ENCODE peak calls at places on chromosomes 12 and 14, in seven cellular contexts. B, A, F, Z, D, V and P are unnamed samples.

GRCh38 chr12:91913651-91914050 is 232.0 kb downstream of the BTG1 start:
- DNase-seq in B (no peak), Z (no peak), D (no peak), A (no peak), V (no peak), F (no peak), P (no peak)

GRCh38 chr14:64891839-64892375 is 12.2 kb upstream of the SPTB start:
- DNase-seq in D (no peak), Z (peak; percentile 80), A (no peak), F (no peak), V (no peak), B (peak; percentile 59), P (no peak)

GRCh38 chr14:88322505-88323085 is 474 bp downstream of the KCNK10 start:
- DNase-seq in D (no peak), A (no peak), B (no peak), Z (peak; percentile 4), V (no peak), F (no peak), P (no peak)

GRCh38 chr12:133063556-133063955 is 17.2 kb upstream of the ZNF140 start:
- DNase-seq in D (no peak), V (no peak), F (no peak), Z (no peak), B (no peak), A (no peak), P (no peak)

GRCh38 chr14:28762290-28762948 is 4.2 kb upstream of the FOXG1 start:
- DNase-seq in D (no peak), V (no peak), A (no peak), F (no peak), B (no peak), Z (no peak), P (no peak)

GRCh38 chr12:124640096-124640495 is 72.7 kb upstream of the NCOR2 start:
- DNase-seq in F (no peak), A (no peak), B (no peak), V (no peak), D (no peak), Z (no peak), P (no peak)

GRCh38 chr14:61524211-61524806 is 171.0 kb upstream of the HIF1A start:
- DNase-seq in Z (no peak), B (peak; percentile 71), V (no peak), A (no peak), F (no peak), D (no peak), P (no peak)

GRCh38 chr12:98591209-98591608 is 2.3 kb upstream of the SLC25A3 start:
- DNase-seq in D (no peak), V (no peak), Z (no peak), A (no peak), F (no peak), B (no peak), P (no peak)

GRCh38 chr12:124024263-124024678 is 51.3 kb downstream of the ZNF664 start:
- DNase-seq in D (no peak), F (no peak), Z (no peak), A (no peak), B (no peak), V (no peak), P (no peak)

GRCh38 chr14:89910706-89911017 is 43.9 kb downstream of the EFCAB11 start:
- DNase-seq in F (no peak), Z (no peak), B (no peak), V (no peak), D (no peak), A (no peak), P (no peak)

GRCh38 chr12:18320036-18320617 is 58.8 kb downstream of the PIK3C2G start:
- DNase-seq in V (no peak), A (peak; percentile 36), B (peak; percentile 47), Z (peak; percentile 78), F (no peak), D (no peak), P (no peak)

GRCh38 chr12:32568241-32568640 is 110.9 kb upstream of the DNM1L start:
- DNase-seq in B (peak; percentile 43), A (peak; percentile 30), Z (no peak), D (no peak), F (no peak), V (no peak), P (no peak)

GRCh38 chr12:120649442-120650248 is 9.2 kb downstream of the CABP1 start:
- DNase-seq in F (no peak), V (no peak), B (no peak), Z (peak; percentile 40), D (peak; percentile 68), A (no peak), P (no peak)

GRCh38 chr12:92828565-92828964 is 100.5 kb downstream of the EEA1 start:
- DNase-seq in D (no peak), F (no peak), B (no peak), V (no peak), Z (no peak), A (no peak), P (no peak)

GRCh38 chr12:91958816-91959215 is 186.8 kb downstream of the BTG1 start:
- DNase-seq in Z (no peak), V (no peak), B (no peak), F (no peak), A (no peak), D (no peak), P (no peak)

GRCh38 chr12:53569174-53569557 is 57.0 kb downstream of the ATF7 start:
- DNase-seq in B (no peak), Z (peak; percentile 54), V (no peak), A (no peak), F (no peak), D (no peak), P (no peak)

GRCh38 chr12:32964981-32965585 is 68.5 kb upstream of the PKP2 start:
- DNase-seq in V (no peak), Z (no peak), A (no peak), B (no peak), D (no peak), F (no peak), P (no peak)

GRCh38 chr14:72565200-72565599 is 328.7 kb downstream of the DPF3 start:
- DNase-seq in A (no peak), Z (no peak), V (no peak), B (no peak), F (no peak), D (no peak), P (peak; percentile 56)

GRCh38 chr12:117334098-117334497 is 27.3 kb downstream of the NOS1 start:
- DNase-seq in A (no peak), F (no peak), Z (no peak), V (no peak), D (no peak), B (no peak), P (no peak)

GRCh38 chr14:59126714-59127436 is 61.6 kb upstream of the DAAM1 start:
- DNase-seq in F (no peak), B (peak; percentile 61), Z (peak; percentile 76), V (no peak), A (peak; percentile 30), D (no peak), P (no peak)

GRCh38 chr14:39085933-39086332 is 17.1 kb downstream of the SEC23A start:
- DNase-seq in D (no peak), B (no peak), F (no peak), V (no peak), Z (no peak), A (no peak), P (no peak)

GRCh38 chr14:68886109-68886434 is 93.0 kb downstream of the ACTN1 start:
- DNase-seq in B (no peak), F (no peak), V (no peak), A (no peak), D (no peak), Z (peak; percentile 10), P (peak; percentile 81)

DNA sequence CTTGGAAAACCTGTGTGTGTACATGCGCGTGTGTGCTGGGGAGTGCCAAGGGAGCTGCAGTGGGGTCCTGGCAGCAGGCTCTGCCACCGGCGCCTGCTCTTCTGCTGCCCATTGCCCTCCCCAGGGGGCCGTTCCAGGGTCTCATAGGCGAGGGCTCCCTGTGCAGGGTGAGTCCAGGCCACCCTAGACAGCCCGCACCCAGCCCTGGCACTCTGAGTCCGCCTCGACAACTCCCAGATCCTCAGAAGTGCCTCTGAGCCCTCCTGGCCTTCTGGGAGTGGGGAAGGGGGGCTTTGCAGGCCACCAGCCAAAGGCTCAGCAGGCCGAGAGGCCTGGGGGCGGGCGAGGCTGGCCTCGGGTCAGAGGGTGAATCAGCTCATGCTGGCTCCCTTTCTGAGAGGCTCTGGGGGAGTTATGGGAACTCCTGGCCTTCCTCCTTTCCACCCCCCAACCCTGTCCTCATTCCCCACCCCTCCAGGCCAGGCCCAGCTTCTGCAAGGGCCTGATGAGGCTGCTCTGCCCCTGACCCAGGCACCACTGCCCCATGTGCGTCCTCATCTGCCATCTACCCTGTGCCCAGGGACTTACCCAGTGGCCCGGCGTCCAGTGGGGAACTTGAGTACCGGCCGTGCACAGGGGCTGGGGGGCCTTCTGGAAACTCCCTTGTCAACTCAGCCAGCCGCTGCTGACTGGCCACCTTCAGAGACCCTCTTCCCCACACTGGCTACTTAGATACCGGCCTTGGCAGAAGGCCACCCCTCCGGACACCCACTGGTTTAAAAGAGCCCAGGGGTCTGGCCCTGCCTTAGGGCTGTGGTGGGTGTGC is 2.1 kb upstream of the TEDC1 start:
- DNase-seq in Z (no peak), A (no peak), B (no peak), D (no peak), V (no peak), F (no peak), P (no peak)
- H3K4me1 ChIP-seq in Z (peaks cover 4% of the 10 kb centered on the region), A (peaks cover 27% of the 10 kb centered on the region), B (peaks cover 62% of the 10 kb centered on the region), D (peaks cover 40% of the 10 kb centered on the region), V (peaks cover 9% of the 10 kb centered on the region), F (peaks cover 77% of the 10 kb centered on the region), P (no peaks in the 10 kb centered on the region)

DNA sequence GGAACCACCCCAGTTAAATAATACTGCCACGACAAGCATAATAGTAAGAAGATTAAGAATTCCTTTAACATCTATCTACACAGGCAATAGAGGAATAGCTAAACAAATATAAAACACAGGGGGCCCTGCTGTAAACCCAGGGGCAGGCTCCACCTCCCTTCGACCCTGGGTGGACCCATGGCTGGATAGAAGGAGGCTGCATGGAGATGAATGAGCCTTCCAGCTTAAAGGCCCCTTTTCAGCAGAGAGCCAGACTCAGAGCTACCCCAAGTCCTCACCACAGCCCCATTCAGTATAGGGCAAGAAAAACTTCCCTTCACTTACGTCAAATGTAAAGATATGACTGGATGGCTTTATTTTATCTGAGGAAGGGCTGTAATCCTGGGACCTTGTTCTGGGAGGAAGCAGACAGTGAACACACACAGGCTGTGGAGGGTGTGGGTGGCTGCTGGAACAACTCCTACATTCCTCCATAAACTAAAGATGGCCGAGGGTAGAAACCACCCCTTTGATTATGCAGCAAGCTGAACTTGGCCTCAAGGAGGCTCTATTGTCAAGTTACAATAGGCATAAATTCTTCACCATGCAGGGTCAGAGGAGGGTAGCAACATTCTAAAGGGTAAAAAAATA is 30.5 kb downstream of the NUAK1 start:
- DNase-seq in Z (peak; percentile 91), B (no peak), D (no peak), F (no peak), A (no peak), V (no peak), P (peak; percentile 4)
- TF ChIP-seq POLR2AphosphoS5 in Z (no peak), B (no peak), D (no peak), F (no peak), A (no peak), V (no peak), P (no peak)

DNA sequence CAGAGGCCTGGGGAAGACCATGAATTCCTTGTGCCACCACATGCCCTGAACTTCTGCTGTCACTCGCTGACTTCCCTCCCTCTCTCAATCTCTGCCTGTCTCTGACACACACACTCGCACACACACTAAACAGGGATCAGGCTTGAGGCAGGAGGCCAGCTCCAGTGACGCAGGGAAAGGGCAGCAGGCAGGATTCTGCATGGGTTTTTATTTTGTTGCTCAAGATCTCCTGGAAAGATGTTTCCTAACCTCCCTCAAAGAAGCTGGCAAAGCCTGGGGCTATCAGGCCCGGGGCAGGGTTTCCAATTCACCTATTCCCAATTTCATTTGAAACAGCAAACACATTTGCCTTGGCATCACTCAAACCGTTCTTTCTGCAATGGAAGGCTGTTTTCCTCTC is 27.7 kb upstream of the PEX5 start:
- DNase-seq in A (no peak), V (no peak), B (no peak), D (no peak), F (no peak), Z (no peak), P (peak; percentile 40)
- H3K4me1 ChIP-seq in A (no peaks in the 10 kb centered on the region), V (no peaks in the 10 kb centered on the region), B (peaks cover 15% of the 10 kb centered on the region), D (peaks cover 2% of the 10 kb centered on the region), F (peaks cover 11% of the 10 kb centered on the region), Z (no peaks in the 10 kb centered on the region), P (no peaks in the 10 kb centered on the region)

GRCh38 chr14:24908592-24909236 is 141.2 kb downstream of the STXBP6 start:
- DNase-seq in B (no peak), D (no peak), F (no peak), V (no peak), A (no peak), Z (no peak), P (no peak)
- TF ChIP-seq POLR2AphosphoS5 in B (no peak), D (no peak), F (no peak), V (no peak), A (no peak), Z (no peak), P (no peak)